ENCODE peak calls at places on chromosomes 16 and 17, in five cellular contexts. One of them, this sample, is unnamed.

GRCh38 chr17:45004388-45004787 is 36.3 kb upstream of the C1QL1 start:
- DNase-seq in AG04450: no peak
- DNase-seq in AG09319: no peak
- DNase-seq in HT1080: no peak
- DNase-seq in activated CD8-positive, alpha-beta memory T cell treated with anti-CD3 and anti-CD28 coated beads for 1 hour: no peak
- DNase-seq in this sample: no peak

GRCh38 chr16:81275064-81275532 is 36.6 kb downstream of the BCO1 start:
- DNase-seq in AG04450: no peak
- DNase-seq in AG09319: no peak
- DNase-seq in HT1080: no peak
- DNase-seq in activated CD8-positive, alpha-beta memory T cell treated with anti-CD3 and anti-CD28 coated beads for 1 hour: no peak
- DNase-seq in this sample: no peak

GRCh38 chr17:81339502-81340296 is 44.6 kb upstream of the SLC38A10 start:
- DNase-seq in AG04450: no peak
- DNase-seq in AG09319: no peak
- DNase-seq in HT1080: no peak
- DNase-seq in activated CD8-positive, alpha-beta memory T cell treated with anti-CD3 and anti-CD28 coated beads for 1 hour: no peak
- DNase-seq in this sample: no peak

GRCh38 chr16:24536671-24537070 is 2.7 kb upstream of the RBBP6 start:
- DNase-seq in AG04450: no peak
- DNase-seq in AG09319: no peak
- DNase-seq in HT1080: no peak
- DNase-seq in activated CD8-positive, alpha-beta memory T cell treated with anti-CD3 and anti-CD28 coated beads for 1 hour: no peak
- DNase-seq in this sample: no peak

GRCh38 chr17:2212328-2212981 is 91.1 kb downstream of the SMG6 start:
- DNase-seq in AG04450: no peak
- DNase-seq in AG09319: peak; percentile 93
- DNase-seq in HT1080: no peak
- DNase-seq in activated CD8-positive, alpha-beta memory T cell treated with anti-CD3 and anti-CD28 coated beads for 1 hour: no peak
- DNase-seq in this sample: peak; percentile 79

GRCh38 chr17:73064084-73064938 is 28.2 kb downstream of the SLC39A11 start:
- DNase-seq in AG04450: no peak
- DNase-seq in AG09319: no peak
- DNase-seq in HT1080: no peak
- DNase-seq in activated CD8-positive, alpha-beta memory T cell treated with anti-CD3 and anti-CD28 coated beads for 1 hour: no peak
- DNase-seq in this sample: no peak

GRCh38 chr16:74264806-74265205 is 31.8 kb upstream of the PSMD7 start:
- DNase-seq in AG04450: no peak
- DNase-seq in AG09319: no peak
- DNase-seq in HT1080: no peak
- DNase-seq in activated CD8-positive, alpha-beta memory T cell treated with anti-CD3 and anti-CD28 coated beads for 1 hour: no peak
- DNase-seq in this sample: no peak

GRCh38 chr16:15484662-15485061 is 50.3 kb downstream of the BMERB1 start:
- DNase-seq in AG04450: no peak
- DNase-seq in AG09319: no peak
- DNase-seq in HT1080: peak; percentile 52
- DNase-seq in activated CD8-positive, alpha-beta memory T cell treated with anti-CD3 and anti-CD28 coated beads for 1 hour: no peak
- DNase-seq in this sample: peak; percentile 81

GRCh38 chr17:75995385-75995925 is 5.2 kb upstream of the CDK3 start:
- DNase-seq in AG04450: no peak
- DNase-seq in AG09319: no peak
- DNase-seq in HT1080: no peak
- DNase-seq in activated CD8-positive, alpha-beta memory T cell treated with anti-CD3 and anti-CD28 coated beads for 1 hour: no peak
- DNase-seq in this sample: no peak

GRCh38 chr17:6592193-6592592 is 35.8 kb upstream of the PITPNM3 start:
- DNase-seq in AG04450: no peak
- DNase-seq in AG09319: no peak
- DNase-seq in HT1080: peak; percentile 58
- DNase-seq in activated CD8-positive, alpha-beta memory T cell treated with anti-CD3 and anti-CD28 coated beads for 1 hour: no peak
- DNase-seq in this sample: peak; percentile 55

GRCh38 chr16:88014201-88014781 is 63.1 kb downstream of the BANP start:
- DNase-seq in AG04450: peak; percentile 18
- DNase-seq in AG09319: no peak
- DNase-seq in HT1080: peak; percentile 8
- DNase-seq in activated CD8-positive, alpha-beta memory T cell treated with anti-CD3 and anti-CD28 coated beads for 1 hour: no peak
- DNase-seq in this sample: peak; percentile 77